ENCODE peak calls at places on chromosomes 5 and 9, in seven cellular contexts. N is activated gamma-delta T cell, P is coronary artery, G is T follicular helper cell, X is non-pigmented ciliary epithelial cell, Z is T-helper 1 cell, S is epithelial cell of prostate. Y is an unnamed sample.

GRCh38 chr5:151574597-151574996 is 16.5 kb downstream of the FAT2 start:
- DNase-seq in S (no peak), Z (no peak), P (no peak), X (no peak), G (no peak), N (no peak), Y (no peak)

GRCh38 chr5:34957857-34958690 is 28.7 kb downstream of the DNAJC21 start:
- DNase-seq in P (no peak), N (no peak), X (no peak), Z (no peak), S (no peak), G (no peak), Y (no peak)

GRCh38 chr9:101738566-101739183 is at the start of gene GRIN3A:
- DNase-seq in S (no peak), P (no peak), X (no peak), Z (no peak), G (no peak), N (no peak), Y (no peak)

GRCh38 chr9:34124923-34125322 is 1.6 kb downstream of the DCAF12 start:
- DNase-seq in G (no peak), S (no peak), Z (no peak), P (no peak), N (no peak), X (no peak), Y (no peak)

GRCh38 chr9:20623021-20623747 is 885 bp upstream of the MLLT3 start:
- DNase-seq in N (peak), G (peak), Z (peak), P (no peak), X (no peak), S (no peak), Y (no peak)

GRCh38 chr9:80326105-80326504 is 754.3 kb downstream of the TLE4 start:
- DNase-seq in Z (no peak), S (no peak), P (no peak), G (no peak), X (no peak), N (no peak), Y (no peak)

GRCh38 chr5:172508471-172509404 is 54.4 kb upstream of the SH3PXD2B start:
- DNase-seq in N (no peak), Z (no peak), X (no peak), S (no peak), P (peak), G (no peak), Y (no peak)

GRCh38 chr5:154243736-154244135 is 53.2 kb downstream of the GALNT10 start:
- DNase-seq in N (no peak), P (no peak), X (no peak), G (no peak), S (no peak), Z (no peak), Y (no peak)

GRCh38 chr9:134602547-134603362 is 38.8 kb upstream of the COL5A1 start:
- DNase-seq in P (peak), N (no peak), G (no peak), Z (no peak), S (no peak), X (peak), Y (peak)

GRCh38 chr5:167671176-167671575 is 620.3 kb upstream of the WWC1 start:
- DNase-seq in P (no peak), G (no peak), S (peak), X (no peak), Z (no peak), N (no peak), Y (no peak)

GRCh38 chr5:113450366-113451328 is 15.9 kb upstream of the TSSK1B start:
- DNase-seq in N (no peak), X (no peak), S (no peak), G (no peak), Z (no peak), P (no peak), Y (no peak)

GRCh38 chr9:16118090-16118489 is 565.2 kb downstream of the CCDC171 start:
- DNase-seq in N (no peak), X (no peak), S (no peak), P (no peak), G (no peak), Z (no peak), Y (no peak)

Y was measured in breast epithelium.